ENCODE peak calls at places on chromosomes 7 and 10, in seven cellular contexts. One of them, this sample, is unnamed.
A peak's percentile ranks its signal among the peaks of the same experiment; 100 is the strongest.

GRCh38 chr7:79011921-79012320 is 441.5 kb downstream of the MAGI2 start:
- DNase-seq in memory B cell: no peak
- DNase-seq in NCI-H1092 treated with DMSO at 0.1 percent for 48 hours: no peak
- DNase-seq in A549: no peak
- DNase-seq in amniotic stem cell: no peak
- DNase-seq in COR-L47: no peak
- DNase-seq in GM03348: no peak
- DNase-seq in this sample: no peak

GRCh38 chr7:73350311-73351068 is 22.5 kb downstream of the FKBP6 start:
- DNase-seq in NCI-H1092 treated with DMSO at 0.1 percent for 48 hours: no peak
- DNase-seq in memory B cell: no peak
- DNase-seq in amniotic stem cell: no peak
- DNase-seq in COR-L47: no peak
- DNase-seq in GM03348: no peak
- DNase-seq in A549: no peak
- DNase-seq in this sample: no peak

GRCh38 chr7:71548746-71549145 is 416.8 kb downstream of the GALNT17 start:
- DNase-seq in memory B cell: no peak
- DNase-seq in A549: no peak
- DNase-seq in NCI-H1092 treated with DMSO at 0.1 percent for 48 hours: no peak
- DNase-seq in amniotic stem cell: no peak
- DNase-seq in GM03348: no peak
- DNase-seq in COR-L47: no peak
- DNase-seq in this sample: peak; percentile 76

GRCh38 chr10:53395449-53395848 is 622.9 kb upstream of the MBL2 start:
- DNase-seq in GM03348: no peak
- DNase-seq in A549: no peak
- DNase-seq in COR-L47: no peak
- DNase-seq in NCI-H1092 treated with DMSO at 0.1 percent for 48 hours: no peak
- DNase-seq in amniotic stem cell: no peak
- DNase-seq in memory B cell: no peak
- DNase-seq in this sample: no peak

GRCh38 chr10:23439920-23440875 is 1.3 kb downstream of the OTUD1 start:
- DNase-seq in memory B cell: peak; percentile 49
- DNase-seq in NCI-H1092 treated with DMSO at 0.1 percent for 48 hours: no peak
- DNase-seq in amniotic stem cell: no peak
- DNase-seq in A549: peak; percentile 14
- DNase-seq in GM03348: peak; percentile 57
- DNase-seq in COR-L47: no peak
- DNase-seq in this sample: peak; percentile 36

GRCh38 chr7:129489491-129489890 is 12.8 kb upstream of the SMKR1 start:
- DNase-seq in amniotic stem cell: no peak
- DNase-seq in memory B cell: no peak
- DNase-seq in A549: no peak
- DNase-seq in COR-L47: no peak
- DNase-seq in GM03348: peak; percentile 80
- DNase-seq in NCI-H1092 treated with DMSO at 0.1 percent for 48 hours: no peak
- DNase-seq in this sample: peak; percentile 91

GRCh38 chr7:45071528-45071927 is 17.2 kb downstream of the NACAD start:
- DNase-seq in amniotic stem cell: no peak
- DNase-seq in memory B cell: no peak
- DNase-seq in A549: no peak
- DNase-seq in COR-L47: no peak
- DNase-seq in GM03348: no peak
- DNase-seq in NCI-H1092 treated with DMSO at 0.1 percent for 48 hours: no peak
- DNase-seq in this sample: no peak

GRCh38 chr7:108136191-108136581 is 6.0 kb upstream of the LAMB4 start:
- DNase-seq in memory B cell: no peak
- DNase-seq in COR-L47: no peak
- DNase-seq in NCI-H1092 treated with DMSO at 0.1 percent for 48 hours: no peak
- DNase-seq in amniotic stem cell: no peak
- DNase-seq in A549: no peak
- DNase-seq in GM03348: no peak
- DNase-seq in this sample: no peak

GRCh38 chr7:14507617-14508016 is 394.9 kb downstream of the DGKB start:
- DNase-seq in NCI-H1092 treated with DMSO at 0.1 percent for 48 hours: peak; percentile 96
- DNase-seq in COR-L47: peak; percentile 90
- DNase-seq in GM03348: peak; percentile 24
- DNase-seq in amniotic stem cell: no peak
- DNase-seq in memory B cell: no peak
- DNase-seq in A549: no peak
- DNase-seq in this sample: peak; percentile 91

GRCh38 chr10:132928261-132928660 is 14.1 kb downstream of the CFAP46 start:
- DNase-seq in A549: no peak
- DNase-seq in GM03348: no peak
- DNase-seq in amniotic stem cell: no peak
- DNase-seq in NCI-H1092 treated with DMSO at 0.1 percent for 48 hours: no peak
- DNase-seq in COR-L47: no peak
- DNase-seq in memory B cell: no peak
- DNase-seq in this sample: no peak

GRCh38 chr7:499853-500485 is 19.7 kb downstream of the PDGFA start:
- DNase-seq in GM03348: no peak
- DNase-seq in amniotic stem cell: no peak
- DNase-seq in COR-L47: no peak
- DNase-seq in memory B cell: no peak
- DNase-seq in NCI-H1092 treated with DMSO at 0.1 percent for 48 hours: no peak
- DNase-seq in A549: no peak
- DNase-seq in this sample: no peak

GRCh38 chr7:17014693-17015092 is 132.9 kb upstream of the AGR3 start:
- DNase-seq in NCI-H1092 treated with DMSO at 0.1 percent for 48 hours: no peak
- DNase-seq in COR-L47: no peak
- DNase-seq in memory B cell: no peak
- DNase-seq in A549: no peak
- DNase-seq in amniotic stem cell: no peak
- DNase-seq in GM03348: no peak
- DNase-seq in this sample: no peak

GRCh38 chr7:100435401-100436304 is 644 bp downstream of the PPP1R35 start:
- DNase-seq in amniotic stem cell: no peak
- DNase-seq in COR-L47: peak; percentile 52
- DNase-seq in GM03348: peak; percentile 52
- DNase-seq in NCI-H1092 treated with DMSO at 0.1 percent for 48 hours: peak; percentile 45
- DNase-seq in A549: no peak
- DNase-seq in memory B cell: peak; percentile 52
- DNase-seq in this sample: peak; percentile 61

GRCh38 chr7:93889261-93889660 is 1.3 kb downstream of the TFPI2 start:
- DNase-seq in amniotic stem cell: peak; percentile 26
- DNase-seq in A549: no peak
- DNase-seq in memory B cell: no peak
- DNase-seq in NCI-H1092 treated with DMSO at 0.1 percent for 48 hours: no peak
- DNase-seq in GM03348: peak; percentile 40
- DNase-seq in COR-L47: no peak
- DNase-seq in this sample: peak; percentile 54

GRCh38 chr7:155182406-155182970 is 112.4 kb downstream of the HTR5A start:
- DNase-seq in COR-L47: no peak
- DNase-seq in amniotic stem cell: no peak
- DNase-seq in NCI-H1092 treated with DMSO at 0.1 percent for 48 hours: no peak
- DNase-seq in GM03348: no peak
- DNase-seq in A549: no peak
- DNase-seq in memory B cell: no peak
- DNase-seq in this sample: no peak

GRCh38 chr7:48118041-48118440 is 29.0 kb downstream of the UPP1 start:
- DNase-seq in NCI-H1092 treated with DMSO at 0.1 percent for 48 hours: no peak
- DNase-seq in A549: no peak
- DNase-seq in COR-L47: no peak
- DNase-seq in GM03348: no peak
- DNase-seq in amniotic stem cell: no peak
- DNase-seq in memory B cell: no peak
- DNase-seq in this sample: no peak

GRCh38 chr7:108266489-108266888 is 136.3 kb upstream of the LAMB4 start:
- DNase-seq in COR-L47: no peak
- DNase-seq in A549: no peak
- DNase-seq in NCI-H1092 treated with DMSO at 0.1 percent for 48 hours: no peak
- DNase-seq in GM03348: no peak
- DNase-seq in amniotic stem cell: no peak
- DNase-seq in memory B cell: no peak
- DNase-seq in this sample: peak; percentile 48

GRCh38 chr10:85615556-85615955 is 751.0 kb downstream of the GRID1 start:
- DNase-seq in amniotic stem cell: no peak
- DNase-seq in NCI-H1092 treated with DMSO at 0.1 percent for 48 hours: no peak
- DNase-seq in A549: no peak
- DNase-seq in COR-L47: no peak
- DNase-seq in memory B cell: no peak
- DNase-seq in GM03348: no peak
- DNase-seq in this sample: no peak

GRCh38 chr7:108529341-108529740 is 3.4 kb upstream of the PNPLA8 start:
- DNase-seq in memory B cell: no peak
- DNase-seq in NCI-H1092 treated with DMSO at 0.1 percent for 48 hours: no peak
- DNase-seq in GM03348: no peak
- DNase-seq in COR-L47: no peak
- DNase-seq in A549: no peak
- DNase-seq in amniotic stem cell: no peak
- DNase-seq in this sample: no peak

GRCh38 chr10:129978322-129978721 is 14.2 kb upstream of the EBF3 start:
- DNase-seq in memory B cell: no peak
- DNase-seq in A549: no peak
- DNase-seq in GM03348: no peak
- DNase-seq in NCI-H1092 treated with DMSO at 0.1 percent for 48 hours: no peak
- DNase-seq in COR-L47: no peak
- DNase-seq in amniotic stem cell: no peak
- DNase-seq in this sample: no peak

GRCh38 chr10:78209987-78210386 is 176.3 kb downstream of the RPS24 start:
- DNase-seq in COR-L47: no peak
- DNase-seq in A549: no peak
- DNase-seq in amniotic stem cell: no peak
- DNase-seq in GM03348: no peak
- DNase-seq in memory B cell: no peak
- DNase-seq in NCI-H1092 treated with DMSO at 0.1 percent for 48 hours: no peak
- DNase-seq in this sample: no peak

GRCh38 chr10:11882646-11883375 is 59.7 kb downstream of the PROSER2 start:
- DNase-seq in GM03348: no peak
- DNase-seq in amniotic stem cell: no peak
- DNase-seq in COR-L47: no peak
- DNase-seq in memory B cell: no peak
- DNase-seq in NCI-H1092 treated with DMSO at 0.1 percent for 48 hours: no peak
- DNase-seq in A549: no peak
- DNase-seq in this sample: no peak

GRCh38 chr7:157809154-157809862 is 472.5 kb downstream of the DNAJB6 start:
- DNase-seq in memory B cell: no peak
- DNase-seq in GM03348: no peak
- DNase-seq in COR-L47: no peak
- DNase-seq in NCI-H1092 treated with DMSO at 0.1 percent for 48 hours: no peak
- DNase-seq in amniotic stem cell: no peak
- DNase-seq in A549: no peak
- DNase-seq in this sample: no peak

GRCh38 chr7:132480534-132480933 is 95.7 kb downstream of the PLXNA4 start:
- DNase-seq in amniotic stem cell: no peak
- DNase-seq in COR-L47: no peak
- DNase-seq in NCI-H1092 treated with DMSO at 0.1 percent for 48 hours: no peak
- DNase-seq in A549: no peak
- DNase-seq in memory B cell: no peak
- DNase-seq in GM03348: no peak
- DNase-seq in this sample: no peak

GRCh38 chr7:135385209-135385608 is 124.7 kb downstream of the CNOT4 start:
- DNase-seq in amniotic stem cell: no peak
- DNase-seq in COR-L47: peak; percentile 75
- DNase-seq in NCI-H1092 treated with DMSO at 0.1 percent for 48 hours: no peak
- DNase-seq in memory B cell: no peak
- DNase-seq in GM03348: peak; percentile 34
- DNase-seq in A549: no peak
- DNase-seq in this sample: peak; percentile 49

GRCh38 chr7:115748123-115748738 is 282.3 kb downstream of the TFEC start:
- DNase-seq in memory B cell: no peak
- DNase-seq in GM03348: peak; percentile 5
- DNase-seq in A549: no peak
- DNase-seq in amniotic stem cell: no peak
- DNase-seq in NCI-H1092 treated with DMSO at 0.1 percent for 48 hours: peak; percentile 63
- DNase-seq in COR-L47: peak; percentile 33
- DNase-seq in this sample: no peak

GRCh38 chr7:107051376-107051775 is 6.9 kb downstream of the PRKAR2B start:
- DNase-seq in COR-L47: no peak
- DNase-seq in GM03348: no peak
- DNase-seq in NCI-H1092 treated with DMSO at 0.1 percent for 48 hours: no peak
- DNase-seq in memory B cell: no peak
- DNase-seq in A549: no peak
- DNase-seq in amniotic stem cell: no peak
- DNase-seq in this sample: no peak

GRCh38 chr7:82109288-82109687 is 334.3 kb downstream of the CACNA2D1 start:
- DNase-seq in GM03348: peak; percentile 9
- DNase-seq in A549: no peak
- DNase-seq in memory B cell: no peak
- DNase-seq in NCI-H1092 treated with DMSO at 0.1 percent for 48 hours: no peak
- DNase-seq in amniotic stem cell: no peak
- DNase-seq in COR-L47: no peak
- DNase-seq in this sample: peak; percentile 22

GRCh38 chr10:103276941-103277712 is at the start of gene INA:
- DNase-seq in A549: peak; percentile 39
- DNase-seq in memory B cell: no peak
- DNase-seq in amniotic stem cell: peak; percentile 25
- DNase-seq in COR-L47: peak; percentile 72
- DNase-seq in GM03348: peak; percentile 60
- DNase-seq in NCI-H1092 treated with DMSO at 0.1 percent for 48 hours: peak; percentile 78
- DNase-seq in this sample: peak; percentile 83

GRCh38 chr7:24948739-24949138 is 31.2 kb downstream of the OSBPL3 start:
- DNase-seq in GM03348: no peak
- DNase-seq in NCI-H1092 treated with DMSO at 0.1 percent for 48 hours: no peak
- DNase-seq in amniotic stem cell: no peak
- DNase-seq in A549: no peak
- DNase-seq in COR-L47: no peak
- DNase-seq in memory B cell: no peak
- DNase-seq in this sample: peak; percentile 41

GRCh38 chr10:116989439-116989838 is 15.5 kb downstream of the SHTN1 start:
- DNase-seq in COR-L47: no peak
- DNase-seq in GM03348: no peak
- DNase-seq in amniotic stem cell: no peak
- DNase-seq in A549: no peak
- DNase-seq in NCI-H1092 treated with DMSO at 0.1 percent for 48 hours: no peak
- DNase-seq in memory B cell: no peak
- DNase-seq in this sample: no peak

GRCh38 chr10:122341141-122341810 is 33.2 kb upstream of the PLEKHA1 start:
- DNase-seq in NCI-H1092 treated with DMSO at 0.1 percent for 48 hours: no peak
- DNase-seq in amniotic stem cell: no peak
- DNase-seq in A549: no peak
- DNase-seq in COR-L47: no peak
- DNase-seq in GM03348: no peak
- DNase-seq in memory B cell: no peak
- DNase-seq in this sample: peak; percentile 81

GRCh38 chr10:16950686-16951681 is 133.8 kb upstream of the RSU1 start:
- DNase-seq in COR-L47: no peak
- DNase-seq in amniotic stem cell: peak; percentile 67
- DNase-seq in NCI-H1092 treated with DMSO at 0.1 percent for 48 hours: no peak
- DNase-seq in memory B cell: no peak
- DNase-seq in A549: no peak
- DNase-seq in GM03348: peak; percentile 60
- DNase-seq in this sample: peak; percentile 93

GRCh38 chr7:138645284-138645683 is 55.9 kb downstream of the SVOPL start:
- DNase-seq in GM03348: no peak
- DNase-seq in NCI-H1092 treated with DMSO at 0.1 percent for 48 hours: no peak
- DNase-seq in COR-L47: no peak
- DNase-seq in memory B cell: no peak
- DNase-seq in A549: peak; percentile 17
- DNase-seq in amniotic stem cell: no peak
- DNase-seq in this sample: no peak

GRCh38 chr7:29375641-29376562 is 181.3 kb downstream of the CHN2 start:
- DNase-seq in GM03348: no peak
- DNase-seq in amniotic stem cell: no peak
- DNase-seq in memory B cell: no peak
- DNase-seq in COR-L47: no peak
- DNase-seq in NCI-H1092 treated with DMSO at 0.1 percent for 48 hours: no peak
- DNase-seq in A549: no peak
- DNase-seq in this sample: no peak

GRCh38 chr7:114375914-114376313 is 38.7 kb upstream of the FOXP2 start:
- DNase-seq in amniotic stem cell: no peak
- DNase-seq in COR-L47: no peak
- DNase-seq in memory B cell: no peak
- DNase-seq in NCI-H1092 treated with DMSO at 0.1 percent for 48 hours: no peak
- DNase-seq in GM03348: no peak
- DNase-seq in A549: no peak
- DNase-seq in this sample: no peak

GRCh38 chr10:84540022-84540616 is 211.7 kb downstream of the CCSER2 start:
- DNase-seq in A549: peak; percentile 33
- DNase-seq in NCI-H1092 treated with DMSO at 0.1 percent for 48 hours: no peak
- DNase-seq in COR-L47: no peak
- DNase-seq in memory B cell: no peak
- DNase-seq in GM03348: peak; percentile 87
- DNase-seq in amniotic stem cell: peak; percentile 72
- DNase-seq in this sample: peak; percentile 92

GRCh38 chr7:139699640-139700504 is 77.9 kb downstream of the HIPK2 start:
- DNase-seq in COR-L47: no peak
- DNase-seq in GM03348: no peak
- DNase-seq in NCI-H1092 treated with DMSO at 0.1 percent for 48 hours: no peak
- DNase-seq in amniotic stem cell: no peak
- DNase-seq in memory B cell: no peak
- DNase-seq in A549: no peak
- DNase-seq in this sample: peak; percentile 22